ENCODE peak calls at places on chromosomes 6 and 20, in ten cellular contexts. G is IMR-90, U is heart left ventricle, T is BJ, Z is body of pancreas, M is progenitor cell of endocrine pancreas, O is ovary, Q is mesothelial cell of epicardium, E is dorsolateral prefrontal cortex, D is lung. B is an unnamed sample.

GRCh38 chr6:55925292-55925691 is 49.9 kb upstream of the BMP5 start:
- DNase-seq in T (peak; percentile 59), Q (no peak), M (no peak), Z (no peak), D (no peak), U (no peak), G (peak; percentile 94), E (no peak), O (no peak), B (no peak)

GRCh38 chr6:145116591-145117178 is 618.6 kb downstream of the EPM2A start:
- DNase-seq in Z (no peak), Q (no peak), G (no peak), O (no peak), U (no peak), M (no peak), E (no peak), T (no peak), D (no peak), B (no peak)

GRCh38 chr6:34791164-34791841 is 580 bp upstream of the BLTP3A start:
- DNase-seq in T (no peak), D (peak; percentile 32), E (peak; percentile 69), U (peak; percentile 68), M (peak; percentile 34), Q (no peak), Z (peak; percentile 57), O (peak; percentile 25), G (peak; percentile 17), B (no peak)

GRCh38 chr6:33114428-33114827 is 38.6 kb downstream of the HLA-DPB1 start:
- DNase-seq in M (no peak), G (no peak), O (no peak), U (no peak), T (no peak), Q (no peak), D (no peak), Z (no peak), E (no peak), B (no peak)

GRCh38 chr20:52598306-52598705 is 373.9 kb upstream of the TSHZ2 start:
- DNase-seq in G (no peak), O (no peak), D (no peak), Q (no peak), U (no peak), E (no peak), Z (no peak), T (no peak), M (no peak), B (no peak)

GRCh38 chr6:15776458-15776980 is 113.7 kb upstream of the DTNBP1 start:
- DNase-seq in Q (no peak), U (no peak), D (no peak), Z (no peak), O (no peak), T (no peak), E (no peak), M (no peak), G (no peak), B (no peak)

GRCh38 chr6:11621119-11621518 is 83.6 kb downstream of the TMEM170B start:
- DNase-seq in G (no peak), U (no peak), Z (no peak), T (no peak), O (no peak), Q (no peak), M (no peak), E (no peak), D (no peak), B (no peak)

GRCh38 chr6:155013457-155013876 is 18.4 kb downstream of the TIAM2 start:
- DNase-seq in Z (no peak), U (no peak), O (no peak), T (no peak), Q (no peak), D (no peak), E (no peak), M (no peak), G (peak; percentile 24), B (no peak)

GRCh38 chr20:19688031-19688806 is 69.8 kb upstream of the RIN2 start:
- DNase-seq in E (peak; percentile 80), G (peak; percentile 92), Q (no peak), D (peak; percentile 65), T (peak; percentile 61), U (peak; percentile 63), Z (peak; percentile 72), M (peak; percentile 21), O (peak; percentile 55), B (peak; percentile 54)

GRCh38 chr20:2451939-2452732 is 18.5 kb downstream of the SNRPB start:
- DNase-seq in T (no peak), G (peak; percentile 62), M (peak; percentile 70), U (peak; percentile 68), Q (peak; percentile 64), D (peak; percentile 77), Z (peak; percentile 77), E (peak; percentile 75), O (peak; percentile 34), B (peak; percentile 43)
- TF ChIP-seq CTCF in T (peak; percentile 93), G (peak; percentile 79), M (peak; percentile 85), U (peak; percentile 80), Q (peak; percentile 86), D (peak; percentile 56), Z (peak; percentile 71), E (peak; percentile 84), O (peak; percentile 21), B (peak; percentile 86)

GRCh38 chr6:36029464-36029863 is 1.9 kb downstream of the MAPK14 start:
- DNase-seq in E (no peak), U (no peak), T (peak; percentile 38), Q (no peak), O (no peak), G (peak; percentile 85), M (no peak), D (no peak), Z (no peak), B (peak; percentile 26)

GRCh38 chr6:36028887-36029324 is 1.3 kb downstream of the MAPK14 start:
- DNase-seq in D (peak; percentile 75), T (no peak), G (peak; percentile 77), M (no peak), Z (peak; percentile 72), E (no peak), Q (no peak), O (peak; percentile 33), U (peak; percentile 73), B (no peak)

GRCh38 chr6:36027501-36028087 is at the start of gene MAPK14:
- DNase-seq in O (peak; percentile 99), U (peak; percentile 99), G (peak; percentile 100), T (peak; percentile 96), Q (peak; percentile 99), Z (peak; percentile 100), M (peak; percentile 98), D (peak; percentile 100), E (peak; percentile 97), B (peak; percentile 99)

GRCh38 chr6:36025932-36026327 is 1.5 kb upstream of the SLC26A8 start:
- DNase-seq in D (no peak), M (no peak), O (no peak), Q (no peak), G (peak; percentile 28), U (no peak), Z (no peak), E (no peak), T (no peak), B (no peak)

DNA sequence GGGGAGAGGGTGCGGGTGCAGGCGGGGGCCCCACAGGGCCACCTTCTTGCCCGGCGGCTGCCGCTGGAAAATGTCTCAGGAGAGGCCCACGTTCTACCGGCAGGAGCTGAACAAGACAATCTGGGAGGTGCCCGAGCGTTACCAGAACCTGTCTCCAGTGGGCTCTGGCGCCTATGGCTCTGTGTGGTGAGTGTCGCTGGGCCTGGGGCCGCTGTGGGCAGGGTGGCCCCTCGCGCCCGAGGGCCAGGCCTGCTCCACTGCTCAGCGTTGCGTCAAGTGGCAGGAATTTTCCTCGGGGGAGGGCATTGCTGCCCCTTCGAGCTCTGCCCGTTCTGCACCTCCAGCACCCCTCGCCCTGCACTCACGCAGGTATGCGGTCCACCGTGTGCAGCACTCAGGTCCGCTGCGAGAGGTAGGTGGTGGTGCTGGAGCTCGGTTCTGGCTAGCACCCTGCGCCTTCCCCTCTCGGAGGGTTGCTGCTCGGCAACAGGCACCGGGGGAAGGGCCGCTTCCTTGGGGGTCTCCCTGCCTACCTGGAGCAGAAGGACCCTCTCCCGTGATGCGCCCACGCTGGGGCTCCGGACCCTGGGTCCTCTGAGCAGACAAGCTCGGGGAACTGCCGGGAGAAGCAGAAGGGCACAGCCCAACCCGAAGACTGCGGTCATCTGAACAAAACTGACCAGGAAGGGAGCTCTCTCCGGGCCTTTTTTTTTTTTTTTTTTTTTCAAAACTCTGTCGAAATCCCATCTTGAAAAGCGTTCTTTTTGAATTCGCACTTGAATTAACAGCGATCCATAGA is 679 bp downstream of the MAPK14 start:
- DNase-seq in U (peak; percentile 31), O (peak; percentile 19), Q (peak; percentile 28), D (peak; percentile 46), M (peak; percentile 30), G (peak; percentile 12), Z (peak; percentile 65), T (no peak), E (peak; percentile 55), B (no peak)
- TF ChIP-seq CTCF in U (no peak), O (no peak), Q (no peak), D (no peak), M (no peak), G (no peak), Z (peak; percentile 10), T (no peak), E (no peak), B (no peak)

DNA sequence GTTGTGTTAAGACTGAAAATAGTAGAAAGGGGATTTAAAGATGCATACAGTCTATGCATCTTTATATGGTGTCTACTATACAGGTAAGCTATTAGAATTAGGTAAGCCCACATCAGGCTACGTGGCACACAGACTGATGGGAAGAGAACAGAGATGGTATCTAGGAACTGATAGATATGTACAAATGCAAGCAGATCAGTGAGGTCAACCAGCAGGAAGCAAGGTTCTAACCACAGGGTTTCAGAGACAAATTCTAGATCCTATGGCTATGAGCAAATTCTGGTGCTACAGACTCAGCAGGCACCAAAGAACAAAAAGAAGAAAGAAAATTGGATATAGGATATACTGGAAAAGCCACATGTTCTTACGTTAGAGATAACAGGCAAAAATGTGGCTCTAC is 110.6 kb downstream of the TRDN start:
- DNase-seq in D (no peak), O (no peak), G (no peak), U (no peak), Q (no peak), M (no peak), T (no peak), E (no peak), Z (no peak), B (no peak)
- TF ChIP-seq CTCF in D (no peak), O (no peak), G (no peak), U (no peak), Q (no peak), M (no peak), T (no peak), E (no peak), Z (no peak), B (no peak)

GRCh38 chr6:88426005-88426404 is 259.9 kb upstream of the CNR1 start:
- DNase-seq in E (no peak), Z (no peak), D (no peak), O (no peak), U (no peak), Q (no peak), G (no peak), M (no peak), T (no peak), B (no peak)

GRCh38 chr6:88428068-88428467 is 261.9 kb upstream of the CNR1 start:
- DNase-seq in M (no peak), U (no peak), G (no peak), T (no peak), D (no peak), O (no peak), Z (no peak), E (no peak), Q (no peak), B (no peak)

GRCh38 chr6:88422831-88423230 is 256.7 kb upstream of the CNR1 start:
- DNase-seq in M (no peak), O (no peak), Q (no peak), Z (no peak), U (no peak), T (no peak), G (no peak), E (no peak), D (no peak), B (no peak)
- TF ChIP-seq CTCF in M (no peak), O (no peak), Q (no peak), Z (no peak), U (no peak), T (peak; percentile 34), G (no peak), E (no peak), D (no peak), B (peak; percentile 27)

B was measured in HFF-Myc.